ENCODE peak calls at places on chromosomes 16 and 17, in six cellular contexts. Z is neural crest cell, H is Peyer's patch, J is GM10248, D is EL, C is NCI-H774. R is an unnamed sample.
A peak's percentile ranks its signal among the peaks of the same experiment; 100 is the strongest.

GRCh38 chr16:85936761-85937343 is 37.9 kb downstream of the IRF8 start:
- DNase-seq in J (no peak), Z (no peak), H (no peak), D (no peak), C (no peak), R (no peak)

GRCh38 chr16:1181715-1182671 is 29.1 kb downstream of the CACNA1H start:
- DNase-seq in C (no peak), H (peak; percentile 18), Z (no peak), J (no peak), D (peak; percentile 69), R (no peak)

GRCh38 chr17:43410557-43411368 is 12.0 kb downstream of the ARL4D start:
- DNase-seq in Z (no peak), H (no peak), C (no peak), J (no peak), D (no peak), R (no peak)

GRCh38 chr16:13961099-13961811 is 41.3 kb downstream of the ERCC4 start:
- DNase-seq in C (no peak), H (no peak), Z (no peak), D (no peak), J (no peak), R (no peak)

GRCh38 chr16:88924834-88925539 is 52.0 kb downstream of the CBFA2T3 start:
- DNase-seq in D (peak; percentile 92), Z (no peak), H (peak; percentile 73), C (no peak), J (peak; percentile 72), R (no peak)

GRCh38 chr16:50938923-50939322 is 197.0 kb downstream of the CYLD start:
- DNase-seq in J (no peak), C (no peak), D (no peak), Z (no peak), H (no peak), R (no peak)

GRCh38 chr16:84344781-84345180 is 23.6 kb upstream of the ATP2C2 start:
- DNase-seq in C (no peak), D (no peak), J (no peak), H (no peak), Z (no peak), R (no peak)

GRCh38 chr16:78770353-78771091 is 671.1 kb downstream of the WWOX start:
- DNase-seq in D (no peak), C (no peak), J (peak; percentile 77), H (peak; percentile 72), Z (peak; percentile 61), R (peak; percentile 1)

GRCh38 chr17:8248751-8249607 is at the start of gene PFAS:
- DNase-seq in J (peak; percentile 94), D (peak; percentile 91), C (peak; percentile 75), H (peak; percentile 98), Z (peak; percentile 94), R (peak; percentile 47)